ENCODE peak calls at places on chromosome 7, in six cellular contexts. O is GM23248; N is psoas muscle; M is A549; Y is brain microvascular endothelial cell; Z is CD8-positive, alpha-beta T cell. A is an unnamed sample.
A peak's percentile ranks its signal among the peaks of the same experiment; 100 is the strongest.

GRCh38 chr7:50166997-50167961 is 74.2 kb upstream of the ZPBP start:
- DNase-seq in O (no peak), N (no peak), M (no peak), Y (no peak), Z (peak; percentile 41), A (no peak)

GRCh38 chr7:23410446-23411183 is 59.7 kb downstream of the IGF2BP3 start:
- DNase-seq in O (no peak), N (no peak), M (no peak), Y (no peak), Z (no peak), A (no peak)

GRCh38 chr7:43697690-43698089 is 31.6 kb downstream of the COA1 start:
- DNase-seq in O (no peak), N (no peak), M (peak; percentile 24), Y (no peak), Z (no peak), A (no peak)

GRCh38 chr7:116511552-116512523 is 12.3 kb downstream of the CAV2 start:
- DNase-seq in O (peak; percentile 49), N (no peak), M (peak; percentile 82), Y (no peak), Z (peak; percentile 5), A (no peak)

GRCh38 chr7:69723663-69724062 is 125.4 kb downstream of the AUTS2 start:
- DNase-seq in O (no peak), N (no peak), M (no peak), Y (no peak), Z (no peak), A (no peak)

GRCh38 chr7:113872981-113873380 is 45.8 kb downstream of the PPP1R3A start:
- DNase-seq in O (no peak), N (no peak), M (no peak), Y (no peak), Z (no peak), A (no peak)

GRCh38 chr7:128728608-128729007 is 10.6 kb upstream of the CALU start:
- DNase-seq in O (peak; percentile 49), N (no peak), M (no peak), Y (no peak), Z (no peak), A (no peak)

GRCh38 chr7:142568430-142569097 is 180.7 kb upstream of the PRSS1 start:
- DNase-seq in O (peak; percentile 92), N (no peak), M (peak; percentile 38), Y (peak; percentile 88), Z (no peak), A (no peak)

GRCh38 chr7:45235905-45236304 is 78.3 kb downstream of the RAMP3 start:
- DNase-seq in O (no peak), N (no peak), M (no peak), Y (no peak), Z (no peak), A (no peak)

GRCh38 chr7:43362652-43363428 is 220.1 kb upstream of the STK17A start:
- DNase-seq in O (peak; percentile 64), N (peak; percentile 20), M (peak; percentile 12), Y (no peak), Z (no peak), A (no peak)

GRCh38 chr7:123674399-123675091 is 18.9 kb downstream of the LMOD2 start:
- DNase-seq in O (peak; percentile 82), N (no peak), M (no peak), Y (no peak), Z (no peak), A (no peak)
- H3K27ac ChIP-seq in O (peak overlapping the region; percentile 84), N (peak overlapping the region; percentile 90), M (no peak overlapping the region), Y (no peak overlapping the region), Z (no peak overlapping the region), A (no peak overlapping the region)

DNA sequence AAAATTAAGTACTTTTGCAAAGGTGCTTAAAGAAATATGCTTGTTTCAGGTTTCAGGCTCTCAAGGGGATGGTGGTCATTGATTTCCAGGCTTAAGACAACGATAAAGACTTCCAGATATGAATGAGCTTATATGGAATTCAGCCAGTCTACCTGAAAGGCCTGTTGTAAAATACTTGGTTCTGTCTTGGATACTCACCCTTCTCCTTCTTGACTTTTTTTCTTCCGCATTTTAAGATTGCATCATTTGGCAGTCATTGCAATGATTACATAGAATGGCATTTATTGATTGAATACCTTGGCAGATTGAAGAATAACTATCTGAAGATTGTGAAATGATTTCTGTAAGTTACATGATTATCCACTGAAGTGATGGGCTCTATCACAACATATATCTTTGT is 696.3 kb downstream of the INHBA start:
- DNase-seq in O (peak; percentile 21), N (no peak), M (peak; percentile 8), Y (no peak), Z (no peak), A (no peak)
- H3K27ac ChIP-seq in O (no peak overlapping the region), N (no peak overlapping the region), M (peak overlapping the region; percentile 42), Y (peak overlapping the region; percentile 7), Z (no peak overlapping the region), A (no peak overlapping the region)

GRCh38 chr7:2355079-2356008 is 717 bp downstream of the EIF3B start:
- DNase-seq in O (peak; percentile 52), N (peak; percentile 30), M (peak; percentile 22), Y (no peak), Z (peak; percentile 18), A (no peak)
- H3K27ac ChIP-seq in O (peak overlapping the region; percentile 97), N (peak overlapping the region; percentile 100), M (peak overlapping the region; percentile 97), Y (peak overlapping the region; percentile 100), Z (peak overlapping the region; percentile 66), A (peak overlapping the region; percentile 8)

GRCh38 chr7:39969431-39969830 is 19.4 kb downstream of the CDK13 start:
- DNase-seq in O (peak; percentile 6), N (no peak), M (no peak), Y (no peak), Z (no peak), A (no peak)
- H3K27ac ChIP-seq in O (no peak overlapping the region), N (no peak overlapping the region), M (no peak overlapping the region), Y (no peak overlapping the region), Z (no peak overlapping the region), A (no peak overlapping the region)

GRCh38 chr7:36289833-36290661 is 99.6 kb upstream of the ANLN start:
- DNase-seq in O (no peak), N (peak; percentile 41), M (peak; percentile 94), Y (no peak), Z (no peak), A (peak; percentile 47)
- H3K27ac ChIP-seq in O (no peak overlapping the region), N (peak overlapping the region; percentile 77), M (peak overlapping the region; percentile 82), Y (no peak overlapping the region), Z (no peak overlapping the region), A (peak overlapping the region; percentile 99)

GRCh38 chr7:16638282-16639265 is 7.0 kb downstream of the ANKMY2 start:
- DNase-seq in O (no peak), N (no peak), M (no peak), Y (no peak), Z (no peak), A (no peak)
- H3K27ac ChIP-seq in O (no peak overlapping the region), N (no peak overlapping the region), M (no peak overlapping the region), Y (no peak overlapping the region), Z (no peak overlapping the region), A (no peak overlapping the region)

GRCh38 chr7:51660516-51660915 is 343.9 kb upstream of the COBL start:
- DNase-seq in O (no peak), N (no peak), M (no peak), Y (no peak), Z (no peak), A (no peak)
- H3K27ac ChIP-seq in O (no peak overlapping the region), N (no peak overlapping the region), M (no peak overlapping the region), Y (no peak overlapping the region), Z (no peak overlapping the region), A (no peak overlapping the region)